ENCODE peak calls at places on chromosomes 11 and 22, in seven cellular contexts. V, Q, I, N, M, Z and J are unnamed samples.

GRCh38 chr11:57597971-57598830 is 716 bp downstream of the SERPING1 start:
- DNase-seq in Z (no peak), Q (peak), V (peak), I (no peak), M (no peak), N (peak), J (peak)

GRCh38 chr11:28899706-28900105 is 791.5 kb downstream of the METTL15 start:
- DNase-seq in M (no peak), Z (no peak), Q (no peak), N (no peak), I (no peak), V (no peak), J (no peak)

GRCh38 chr22:29204617-29205183 is 996 bp upstream of the EMID1 start:
- DNase-seq in Q (no peak), N (no peak), V (no peak), M (no peak), I (no peak), Z (no peak), J (peak)

GRCh38 chr11:44618561-44619425 is 53.3 kb downstream of the CD82 start:
- DNase-seq in M (no peak), N (peak), Q (peak), I (no peak), Z (no peak), V (no peak), J (no peak)

GRCh38 chr22:27115816-27116256 is 458.4 kb downstream of the MIAT start:
- DNase-seq in M (peak), Z (no peak), Q (no peak), I (no peak), N (no peak), V (no peak), J (no peak)

GRCh38 chr11:63510360-63511130 is 4.7 kb downstream of the LGALS12 start:
- DNase-seq in M (no peak), N (peak), Z (no peak), V (no peak), I (no peak), Q (no peak), J (no peak)

GRCh38 chr22:44272330-44272729 is 40.4 kb downstream of the SHISAL1 start:
- DNase-seq in I (no peak), N (no peak), M (no peak), Q (no peak), V (no peak), Z (no peak), J (no peak)

GRCh38 chr11:133724116-133724515 is 121.2 kb downstream of the SPATA19 start:
- DNase-seq in Z (no peak), Q (no peak), V (no peak), N (no peak), I (no peak), M (no peak), J (peak)

GRCh38 chr11:4134844-4135243 is 40.2 kb downstream of the RRM1 start:
- DNase-seq in Q (no peak), M (peak), I (no peak), Z (no peak), V (no peak), N (no peak), J (no peak)

GRCh38 chr11:73257342-73258103 is 14.6 kb upstream of the P2RY6 start:
- DNase-seq in V (peak), N (peak), Z (no peak), I (no peak), M (peak), Q (peak), J (no peak)

GRCh38 chr11:35619030-35619753 is 932 bp downstream of the FJX1 start:
- DNase-seq in N (peak), I (no peak), Q (peak), V (peak), Z (no peak), M (no peak), J (peak)

GRCh38 chr11:126914941-126915340 is 85.6 kb downstream of the KIRREL3 start:
- DNase-seq in Q (no peak), M (no peak), I (no peak), N (no peak), V (no peak), Z (no peak), J (no peak)

GRCh38 chr11:88324562-88325345 is 12.8 kb downstream of the CTSC start:
- DNase-seq in V (no peak), Z (no peak), N (no peak), Q (no peak), M (no peak), I (no peak), J (no peak)